ENCODE peak calls at places on chromosomes 4 and X, in six cellular contexts. One of them, this sample, is unnamed.

GRCh38 chr4:64334964-64335363 is 74.3 kb downstream of the TECRL start:
- DNase-seq in HepG2: no peak
- DNase-seq in NB4: no peak
- DNase-seq in A549: no peak
- DNase-seq in adrenal gland: no peak
- DNase-seq in ovary: no peak
- DNase-seq in this sample: no peak

GRCh38 chrX:18994713-18995112 is 10.8 kb upstream of the PHKA2 start:
- DNase-seq in HepG2: peak
- DNase-seq in NB4: no peak
- DNase-seq in A549: peak
- DNase-seq in adrenal gland: no peak
- DNase-seq in ovary: no peak
- DNase-seq in this sample: no peak

GRCh38 chr4:92175250-92175649 is 128.5 kb upstream of the GRID2 start:
- DNase-seq in HepG2: no peak
- DNase-seq in NB4: no peak
- DNase-seq in A549: no peak
- DNase-seq in adrenal gland: no peak
- DNase-seq in ovary: no peak
- DNase-seq in this sample: no peak

GRCh38 chr4:89492476-89493110 is 185.0 kb upstream of the GPRIN3 start:
- DNase-seq in HepG2: no peak
- DNase-seq in NB4: no peak
- DNase-seq in A549: peak
- DNase-seq in adrenal gland: no peak
- DNase-seq in ovary: no peak
- DNase-seq in this sample: no peak

GRCh38 chr4:184647391-184648101 is 1.7 kb downstream of the CASP3 start:
- DNase-seq in HepG2: no peak
- DNase-seq in NB4: no peak
- DNase-seq in A549: no peak
- DNase-seq in adrenal gland: no peak
- DNase-seq in ovary: no peak
- DNase-seq in this sample: no peak

GRCh38 chr4:83002329-83002728 is 8.3 kb downstream of the LIN54 start:
- DNase-seq in HepG2: no peak
- DNase-seq in NB4: no peak
- DNase-seq in A549: no peak
- DNase-seq in adrenal gland: no peak
- DNase-seq in ovary: no peak
- DNase-seq in this sample: no peak

GRCh38 chr4:25787891-25788331 is 74.9 kb downstream of the SEL1L3 start:
- DNase-seq in HepG2: peak
- DNase-seq in NB4: peak
- DNase-seq in A549: no peak
- DNase-seq in adrenal gland: no peak
- DNase-seq in ovary: no peak
- DNase-seq in this sample: no peak

GRCh38 chrX:136646602-136647239 is 1.2 kb upstream of the CD40LG start:
- DNase-seq in HepG2: no peak
- DNase-seq in NB4: no peak
- DNase-seq in A549: no peak
- DNase-seq in adrenal gland: no peak
- DNase-seq in ovary: no peak
- DNase-seq in this sample: no peak

GRCh38 chr4:104524591-104524990 is 29.9 kb upstream of the CXXC4 start:
- DNase-seq in HepG2: no peak
- DNase-seq in NB4: no peak
- DNase-seq in A549: no peak
- DNase-seq in adrenal gland: no peak
- DNase-seq in ovary: no peak
- DNase-seq in this sample: no peak

GRCh38 chr4:110128092-110128989 is 70.1 kb downstream of the ELOVL6 start:
- DNase-seq in HepG2: no peak
- DNase-seq in NB4: no peak
- DNase-seq in A549: no peak
- DNase-seq in adrenal gland: no peak
- DNase-seq in ovary: no peak
- DNase-seq in this sample: no peak

GRCh38 chrX:39693298-39693697 is 404.5 kb downstream of the BCOR start:
- DNase-seq in HepG2: no peak
- DNase-seq in NB4: no peak
- DNase-seq in A549: no peak
- DNase-seq in adrenal gland: no peak
- DNase-seq in ovary: no peak
- DNase-seq in this sample: no peak

GRCh38 chrX:8748855-8749254 is 16.9 kb upstream of the ANOS1 start:
- DNase-seq in HepG2: no peak
- DNase-seq in NB4: peak
- DNase-seq in A549: peak
- DNase-seq in adrenal gland: no peak
- DNase-seq in ovary: no peak
- DNase-seq in this sample: no peak

GRCh38 chrX:151896734-151897474 is 15.8 kb upstream of the MAGEA4 start:
- DNase-seq in HepG2: no peak
- DNase-seq in NB4: no peak
- DNase-seq in A549: peak
- DNase-seq in adrenal gland: no peak
- DNase-seq in ovary: no peak
- DNase-seq in this sample: no peak

GRCh38 chr4:14701896-14702295 is 300.4 kb upstream of the CPEB2 start:
- DNase-seq in HepG2: no peak
- DNase-seq in NB4: no peak
- DNase-seq in A549: no peak
- DNase-seq in adrenal gland: peak
- DNase-seq in ovary: no peak
- DNase-seq in this sample: no peak

GRCh38 chr4:110344165-110344564 is 131.8 kb upstream of the ENPEP start:
- DNase-seq in HepG2: no peak
- DNase-seq in NB4: peak
- DNase-seq in A549: peak
- DNase-seq in adrenal gland: no peak
- DNase-seq in ovary: no peak
- DNase-seq in this sample: no peak

GRCh38 chr4:131650951-131651350 is 1498.1 kb upstream of the PCDH10 start:
- DNase-seq in HepG2: no peak
- DNase-seq in NB4: no peak
- DNase-seq in A549: no peak
- DNase-seq in adrenal gland: no peak
- DNase-seq in ovary: no peak
- DNase-seq in this sample: no peak

DNA sequence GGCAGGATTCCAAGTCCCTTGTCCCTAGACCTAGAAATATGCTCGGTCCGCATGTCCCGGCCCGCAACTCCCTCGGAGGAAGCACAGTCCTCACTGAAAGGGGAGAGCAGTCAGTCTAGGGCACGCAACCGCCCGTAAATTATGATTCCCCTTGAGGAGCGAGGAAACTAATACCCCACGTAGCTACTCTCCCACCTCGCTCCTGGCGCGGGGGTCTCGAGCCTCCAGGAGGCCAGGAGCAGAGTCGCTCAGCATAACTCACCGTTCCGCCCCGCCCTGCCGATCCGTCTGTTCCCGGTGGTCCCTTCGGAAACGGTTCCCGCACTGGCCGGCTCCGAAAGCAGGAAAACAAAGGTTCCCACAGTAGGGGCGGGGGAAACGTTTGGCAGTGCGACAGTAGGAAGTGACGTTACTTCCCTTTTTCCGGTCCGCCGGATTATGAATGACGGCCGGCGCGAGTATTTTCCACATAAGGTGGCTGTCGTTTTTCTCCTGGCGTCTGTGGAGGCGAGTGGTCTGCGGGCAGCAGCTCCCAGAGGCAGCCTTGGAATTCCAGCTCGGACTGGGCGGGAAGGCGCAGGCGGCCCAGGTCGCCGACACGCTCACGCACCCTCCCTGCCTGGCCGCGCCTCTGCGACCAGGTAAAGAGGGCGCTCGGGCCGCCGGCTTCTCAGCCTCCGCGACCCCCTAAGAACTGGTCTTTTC is at the start of the genes GSTCD and INTS12:
- DNase-seq in HepG2: peak
- DNase-seq in NB4: peak
- DNase-seq in A549: peak
- DNase-seq in adrenal gland: peak
- DNase-seq in ovary: peak
- DNase-seq in this sample: peak
- TF ChIP-seq POLR2A in HepG2: peak
- TF ChIP-seq POLR2A in NB4: peak
- TF ChIP-seq POLR2A in A549: peak
- TF ChIP-seq POLR2A in adrenal gland: peak
- TF ChIP-seq POLR2A in ovary: peak
- TF ChIP-seq POLR2A in this sample: peak

DNA sequence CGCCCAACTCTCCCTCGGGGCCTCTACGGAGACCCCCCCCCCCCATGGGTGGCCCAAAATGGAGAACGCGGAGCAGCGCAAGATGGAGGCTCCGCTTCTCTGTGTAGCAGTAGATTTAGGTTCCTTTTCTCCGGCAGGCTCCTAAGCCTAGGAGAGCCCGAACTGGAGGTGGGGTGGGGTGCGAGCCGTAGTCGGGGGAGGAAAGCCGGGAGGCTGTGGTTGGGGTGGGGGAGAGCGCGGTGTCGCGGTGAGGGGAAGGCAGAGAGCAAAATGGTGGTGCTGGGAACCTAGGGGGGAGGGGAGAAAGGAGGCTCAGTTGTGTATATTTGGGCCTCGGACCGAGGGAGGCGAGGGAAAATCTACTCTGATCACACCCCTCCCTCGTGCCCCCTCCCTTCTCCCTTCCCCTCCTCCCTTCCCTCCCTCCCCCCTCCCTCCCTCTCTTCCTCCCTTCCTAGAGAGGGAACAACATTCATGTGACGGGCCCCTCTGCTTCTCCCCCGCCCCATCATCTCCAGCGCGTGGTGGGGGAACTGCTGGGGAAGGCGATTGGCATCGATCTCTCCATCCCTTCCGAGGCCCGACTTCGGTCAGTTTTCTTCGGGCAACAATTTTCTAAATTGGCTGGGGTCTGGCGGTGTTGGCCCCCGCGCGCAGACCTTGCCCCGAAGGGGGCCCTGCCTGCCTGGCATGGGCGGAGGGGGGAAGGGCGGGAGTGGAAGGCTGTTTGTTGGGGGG is at the start of gene STAG2:
- DNase-seq in HepG2: peak
- DNase-seq in NB4: peak
- DNase-seq in A549: peak
- DNase-seq in adrenal gland: peak
- DNase-seq in ovary: peak
- DNase-seq in this sample: peak
- TF ChIP-seq POLR2A in HepG2: peak
- TF ChIP-seq POLR2A in NB4: peak
- TF ChIP-seq POLR2A in A549: no peak
- TF ChIP-seq POLR2A in adrenal gland: no peak
- TF ChIP-seq POLR2A in ovary: peak
- TF ChIP-seq POLR2A in this sample: no peak

DNA sequence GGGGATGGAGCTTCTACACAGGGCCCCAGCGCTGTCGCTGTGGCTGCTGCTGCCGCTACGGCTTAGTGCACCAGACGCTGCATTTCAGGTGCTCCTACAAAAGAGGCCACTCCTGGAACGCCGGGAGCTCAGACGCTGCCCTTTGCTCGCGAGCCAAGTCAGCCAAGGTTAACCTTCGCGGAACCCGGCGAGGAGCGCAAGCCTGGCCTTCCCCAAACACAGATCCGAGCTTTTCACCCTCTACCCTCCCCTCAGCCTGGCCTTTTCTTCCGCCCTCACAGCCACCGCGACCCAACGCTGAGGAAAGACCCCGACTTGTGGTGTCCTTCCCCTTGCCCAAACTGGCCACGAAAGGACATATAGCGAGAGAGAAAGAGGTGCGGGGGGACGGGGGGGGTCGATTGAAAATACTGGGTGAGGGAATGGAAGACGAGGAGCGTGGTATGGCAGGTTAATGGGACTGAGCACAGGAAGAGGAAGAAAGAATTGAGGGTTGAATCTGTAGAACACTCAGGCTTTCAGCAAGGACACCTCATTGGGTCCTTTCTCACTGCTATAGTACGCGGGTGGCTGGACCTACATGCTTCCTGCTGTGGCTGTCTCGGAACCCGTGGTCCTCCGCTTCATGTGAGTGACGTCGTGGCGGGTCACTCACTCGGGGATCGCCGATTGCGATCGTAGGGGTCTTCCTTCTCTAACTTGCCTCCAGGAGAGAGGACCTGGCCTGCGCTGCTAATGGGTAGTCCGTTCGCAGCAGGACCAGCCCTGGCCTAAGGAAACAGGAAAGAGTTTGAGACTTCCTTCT is at the start of the genes AIMP1 and TBCK:
- DNase-seq in HepG2: peak
- DNase-seq in NB4: peak
- DNase-seq in A549: peak
- DNase-seq in adrenal gland: peak
- DNase-seq in ovary: peak
- DNase-seq in this sample: peak
- TF ChIP-seq POLR2A in HepG2: peak
- TF ChIP-seq POLR2A in NB4: peak
- TF ChIP-seq POLR2A in A549: peak
- TF ChIP-seq POLR2A in adrenal gland: peak
- TF ChIP-seq POLR2A in ovary: peak
- TF ChIP-seq POLR2A in this sample: peak

GRCh38 chr4:1515763-1516162 is 109.5 kb upstream of the NKX1-1 start:
- DNase-seq in HepG2: no peak
- DNase-seq in NB4: no peak
- DNase-seq in A549: no peak
- DNase-seq in adrenal gland: no peak
- DNase-seq in ovary: no peak
- DNase-seq in this sample: no peak

GRCh38 chr4:1517592-1518411 is 111.6 kb upstream of the NKX1-1 start:
- DNase-seq in HepG2: no peak
- DNase-seq in NB4: no peak
- DNase-seq in A549: no peak
- DNase-seq in adrenal gland: no peak
- DNase-seq in ovary: no peak
- DNase-seq in this sample: no peak

GRCh38 chr4:1515156-1515555 is 108.9 kb upstream of the NKX1-1 start:
- DNase-seq in HepG2: no peak
- DNase-seq in NB4: no peak
- DNase-seq in A549: no peak
- DNase-seq in adrenal gland: no peak
- DNase-seq in ovary: no peak
- DNase-seq in this sample: no peak

GRCh38 chr4:1516261-1516660 is 110.0 kb upstream of the NKX1-1 start:
- DNase-seq in HepG2: no peak
- DNase-seq in NB4: no peak
- DNase-seq in A549: no peak
- DNase-seq in adrenal gland: no peak
- DNase-seq in ovary: no peak
- DNase-seq in this sample: no peak

DNA sequence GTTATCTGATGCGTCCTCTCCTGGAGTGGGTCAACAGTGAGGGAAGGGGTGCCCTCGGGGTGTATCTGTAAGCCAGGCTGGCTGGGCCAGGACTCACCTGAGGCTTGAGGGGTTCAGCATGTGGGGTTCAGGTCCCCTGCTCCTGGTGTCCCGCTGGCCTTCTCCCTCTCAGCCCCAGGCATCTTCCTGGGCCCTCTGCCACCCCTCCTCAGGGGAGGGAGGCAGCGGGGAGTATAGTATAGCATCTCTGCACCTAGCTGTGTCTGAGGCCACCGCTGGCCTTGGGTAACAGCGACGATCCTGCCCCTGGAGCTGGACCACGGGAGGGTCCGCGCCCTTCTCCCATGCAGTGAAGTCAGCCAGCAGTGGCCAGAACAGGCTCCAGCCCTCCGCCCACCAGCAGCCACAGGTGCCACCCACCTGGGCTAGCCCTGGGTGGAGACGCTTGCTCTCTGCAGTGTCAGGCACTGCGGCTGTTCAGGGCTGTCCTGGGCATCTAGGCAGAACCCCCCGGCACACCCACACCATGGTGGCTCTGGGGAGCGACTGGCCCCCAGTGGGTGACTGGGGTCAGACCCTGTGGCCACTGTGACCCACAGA is 110.7 kb upstream of the NKX1-1 start:
- DNase-seq in HepG2: no peak
- DNase-seq in NB4: no peak
- DNase-seq in A549: no peak
- DNase-seq in adrenal gland: no peak
- DNase-seq in ovary: no peak
- DNase-seq in this sample: no peak
- TF ChIP-seq POLR2A in HepG2: no peak
- TF ChIP-seq POLR2A in NB4: no peak
- TF ChIP-seq POLR2A in A549: no peak
- TF ChIP-seq POLR2A in adrenal gland: no peak
- TF ChIP-seq POLR2A in ovary: no peak
- TF ChIP-seq POLR2A in this sample: no peak

This sample was measured in tibial nerve.